ENCODE peak calls at places on chromosomes 16 and 17, in five cellular contexts. S, R, H, I and J are unnamed samples.

GRCh38 chr17:45381001-45381400 is 51.7 kb downstream of the ARHGAP27 start:
- DNase-seq in S (no peak), R (no peak), H (no peak), I (peak), J (no peak)

GRCh38 chr17:50578173-50578572 is 17.7 kb downstream of the CACNA1G start:
- DNase-seq in S (no peak), R (no peak), H (no peak), I (no peak), J (no peak)

GRCh38 chr17:4261452-4261851 is 2.3 kb downstream of the ANKFY1 start:
- DNase-seq in S (no peak), R (no peak), H (no peak), I (no peak), J (no peak)

GRCh38 chr16:86948046-86948445 is 369.1 kb downstream of the C16orf95 start:
- DNase-seq in S (no peak), R (no peak), H (no peak), I (no peak), J (no peak)

GRCh38 chr16:80969114-80969484 is 37.6 kb downstream of the CMC2 start:
- DNase-seq in S (no peak), R (no peak), H (no peak), I (no peak), J (no peak)

GRCh38 chr16:2371421-2371820 is 30.9 kb upstream of the ABCA3 start:
- DNase-seq in S (no peak), R (no peak), H (no peak), I (no peak), J (no peak)

GRCh38 chr17:9971991-9972390 is 66.9 kb upstream of the RCVRN start:
- DNase-seq in S (no peak), R (no peak), H (no peak), I (peak), J (no peak)

GRCh38 chr17:39717660-39718059 is 12.7 kb downstream of the MIEN1 start:
- DNase-seq in S (no peak), R (no peak), H (no peak), I (no peak), J (no peak)

GRCh38 chr16:87319997-87320491 is 2.9 kb upstream of the C16orf95 start:
- DNase-seq in S (no peak), R (no peak), H (no peak), I (no peak), J (no peak)

GRCh38 chr17:1010586-1010985 is 13.7 kb downstream of the TIMM22 start:
- DNase-seq in S (no peak), R (no peak), H (no peak), I (no peak), J (no peak)

GRCh38 chr16:49861299-49861698 is 5.4 kb upstream of the ZNF423 start:
- DNase-seq in S (no peak), R (no peak), H (no peak), I (no peak), J (no peak)

GRCh38 chr17:80101160-80101945 is at the start of gene GAA:
- DNase-seq in S (peak), R (peak), H (peak), I (peak), J (peak)

GRCh38 chr16:79601092-79601977 is 798 bp upstream of the MAF start:
- DNase-seq in S (peak), R (peak), H (no peak), I (peak), J (peak)

GRCh38 chr16:86604436-86605220 is 26.3 kb downstream of the FOXL1 start:
- DNase-seq in S (peak), R (peak), H (no peak), I (no peak), J (peak)